ENCODE peak calls at places on chromosomes 11 and 22, in ten cellular contexts. One of them, this sample, is unnamed.
A peak's percentile ranks its signal among the peaks of the same experiment; 100 is the strongest.

GRCh38 chr11:33877029-33877428 is 14.8 kb downstream of the LMO2 start:
- DNase-seq in A549: no peak
- DNase-seq in dorsolateral prefrontal cortex: no peak
- DNase-seq in substantia nigra: no peak
- DNase-seq in PC-3: no peak
- DNase-seq in CD8-positive, alpha-beta memory T cell: no peak
- DNase-seq in SJCRH30: no peak
- DNase-seq in cardiac muscle cell: no peak
- DNase-seq in sigmoid colon: no peak
- DNase-seq in ovary: no peak
- DNase-seq in this sample: no peak

GRCh38 chr11:1533342-1533725 is 38.7 kb downstream of the DUSP8 start:
- DNase-seq in A549: no peak
- DNase-seq in PC-3: no peak
- DNase-seq in dorsolateral prefrontal cortex: no peak
- DNase-seq in cardiac muscle cell: no peak
- DNase-seq in ovary: no peak
- DNase-seq in substantia nigra: no peak
- DNase-seq in sigmoid colon: no peak
- DNase-seq in SJCRH30: no peak
- DNase-seq in CD8-positive, alpha-beta memory T cell: no peak
- DNase-seq in this sample: no peak

GRCh38 chr11:33867566-33867965 is 24.3 kb downstream of the LMO2 start:
- DNase-seq in ovary: no peak
- DNase-seq in SJCRH30: no peak
- DNase-seq in cardiac muscle cell: no peak
- DNase-seq in sigmoid colon: no peak
- DNase-seq in substantia nigra: no peak
- DNase-seq in PC-3: no peak
- DNase-seq in CD8-positive, alpha-beta memory T cell: no peak
- DNase-seq in dorsolateral prefrontal cortex: no peak
- DNase-seq in A549: no peak
- DNase-seq in this sample: no peak

GRCh38 chr11:15663778-15664218 is 549.1 kb downstream of the INSC start:
- DNase-seq in cardiac muscle cell: no peak
- DNase-seq in dorsolateral prefrontal cortex: no peak
- DNase-seq in sigmoid colon: no peak
- DNase-seq in PC-3: no peak
- DNase-seq in substantia nigra: no peak
- DNase-seq in ovary: no peak
- DNase-seq in A549: peak; percentile 19
- DNase-seq in CD8-positive, alpha-beta memory T cell: no peak
- DNase-seq in SJCRH30: no peak
- DNase-seq in this sample: no peak

GRCh38 chr11:8717876-8718753 is 35.5 kb downstream of the RPL27A start:
- DNase-seq in sigmoid colon: peak; percentile 92
- DNase-seq in substantia nigra: no peak
- DNase-seq in dorsolateral prefrontal cortex: peak; percentile 35
- DNase-seq in cardiac muscle cell: peak; percentile 93
- DNase-seq in SJCRH30: peak; percentile 28
- DNase-seq in PC-3: peak; percentile 73
- DNase-seq in A549: peak; percentile 56
- DNase-seq in CD8-positive, alpha-beta memory T cell: no peak
- DNase-seq in ovary: peak; percentile 65
- DNase-seq in this sample: no peak

GRCh38 chr22:21102659-21103267 is 57.0 kb downstream of the LRRC74B start:
- DNase-seq in dorsolateral prefrontal cortex: peak; percentile 68
- DNase-seq in ovary: peak; percentile 67
- DNase-seq in SJCRH30: peak; percentile 85
- DNase-seq in substantia nigra: no peak
- DNase-seq in PC-3: peak; percentile 59
- DNase-seq in A549: peak; percentile 82
- DNase-seq in CD8-positive, alpha-beta memory T cell: peak; percentile 72
- DNase-seq in cardiac muscle cell: peak; percentile 70
- DNase-seq in sigmoid colon: peak; percentile 76
- DNase-seq in this sample: peak; percentile 70

GRCh38 chr11:35549787-35550186 is 24.4 kb upstream of the PAMR1 start:
- DNase-seq in dorsolateral prefrontal cortex: no peak
- DNase-seq in cardiac muscle cell: peak; percentile 85
- DNase-seq in SJCRH30: peak; percentile 69
- DNase-seq in PC-3: peak; percentile 89
- DNase-seq in A549: peak; percentile 16
- DNase-seq in ovary: no peak
- DNase-seq in substantia nigra: no peak
- DNase-seq in CD8-positive, alpha-beta memory T cell: no peak
- DNase-seq in sigmoid colon: no peak
- DNase-seq in this sample: no peak

GRCh38 chr11:119671048-119671447 is 58.0 kb downstream of the NECTIN1 start:
- DNase-seq in sigmoid colon: peak; percentile 93
- DNase-seq in dorsolateral prefrontal cortex: peak; percentile 83
- DNase-seq in CD8-positive, alpha-beta memory T cell: no peak
- DNase-seq in SJCRH30: peak; percentile 95
- DNase-seq in A549: no peak
- DNase-seq in cardiac muscle cell: peak; percentile 97
- DNase-seq in PC-3: no peak
- DNase-seq in ovary: peak; percentile 93
- DNase-seq in substantia nigra: peak; percentile 51
- DNase-seq in this sample: no peak

GRCh38 chr11:82405392-82405791 is 328.3 kb downstream of the FAM181B start:
- DNase-seq in A549: no peak
- DNase-seq in ovary: no peak
- DNase-seq in PC-3: no peak
- DNase-seq in sigmoid colon: no peak
- DNase-seq in dorsolateral prefrontal cortex: no peak
- DNase-seq in cardiac muscle cell: no peak
- DNase-seq in substantia nigra: no peak
- DNase-seq in SJCRH30: no peak
- DNase-seq in CD8-positive, alpha-beta memory T cell: no peak
- DNase-seq in this sample: no peak

GRCh38 chr11:79087238-79087956 is 353.4 kb downstream of the TENM4 start:
- DNase-seq in substantia nigra: no peak
- DNase-seq in CD8-positive, alpha-beta memory T cell: no peak
- DNase-seq in PC-3: peak; percentile 69
- DNase-seq in SJCRH30: peak; percentile 61
- DNase-seq in dorsolateral prefrontal cortex: no peak
- DNase-seq in sigmoid colon: no peak
- DNase-seq in ovary: no peak
- DNase-seq in A549: peak; percentile 86
- DNase-seq in cardiac muscle cell: peak; percentile 92
- DNase-seq in this sample: no peak

GRCh38 chr11:66693356-66694055 is 15.8 kb upstream of the RBM4B start:
- DNase-seq in CD8-positive, alpha-beta memory T cell: peak; percentile 16
- DNase-seq in dorsolateral prefrontal cortex: no peak
- DNase-seq in substantia nigra: no peak
- DNase-seq in PC-3: no peak
- DNase-seq in SJCRH30: no peak
- DNase-seq in ovary: no peak
- DNase-seq in sigmoid colon: no peak
- DNase-seq in A549: no peak
- DNase-seq in cardiac muscle cell: no peak
- DNase-seq in this sample: no peak

GRCh38 chr22:23289851-23290724 is 109.8 kb downstream of the BCR start:
- DNase-seq in CD8-positive, alpha-beta memory T cell: peak; percentile 67
- DNase-seq in ovary: peak; percentile 53
- DNase-seq in A549: peak; percentile 25
- DNase-seq in sigmoid colon: peak; percentile 75
- DNase-seq in substantia nigra: no peak
- DNase-seq in cardiac muscle cell: peak; percentile 64
- DNase-seq in SJCRH30: peak; percentile 79
- DNase-seq in dorsolateral prefrontal cortex: peak; percentile 64
- DNase-seq in PC-3: peak; percentile 56
- DNase-seq in this sample: peak; percentile 47

GRCh38 chr11:126318642-126319373 is 14.9 kb downstream of the DCPS start:
- DNase-seq in substantia nigra: no peak
- DNase-seq in ovary: peak; percentile 52
- DNase-seq in A549: no peak
- DNase-seq in PC-3: peak; percentile 43
- DNase-seq in dorsolateral prefrontal cortex: no peak
- DNase-seq in CD8-positive, alpha-beta memory T cell: no peak
- DNase-seq in cardiac muscle cell: peak; percentile 86
- DNase-seq in sigmoid colon: peak; percentile 80
- DNase-seq in SJCRH30: peak; percentile 96
- DNase-seq in this sample: no peak

GRCh38 chr11:75603791-75604736 is 42.0 kb downstream of the SERPINH1 start:
- DNase-seq in substantia nigra: no peak
- DNase-seq in sigmoid colon: no peak
- DNase-seq in dorsolateral prefrontal cortex: no peak
- DNase-seq in A549: no peak
- DNase-seq in ovary: no peak
- DNase-seq in CD8-positive, alpha-beta memory T cell: no peak
- DNase-seq in cardiac muscle cell: peak; percentile 90
- DNase-seq in SJCRH30: no peak
- DNase-seq in PC-3: peak; percentile 98
- DNase-seq in this sample: no peak

GRCh38 chr22:44381761-44382454 is 69.2 kb upstream of the SHISAL1 start:
- DNase-seq in substantia nigra: no peak
- DNase-seq in SJCRH30: no peak
- DNase-seq in PC-3: no peak
- DNase-seq in ovary: no peak
- DNase-seq in dorsolateral prefrontal cortex: no peak
- DNase-seq in cardiac muscle cell: no peak
- DNase-seq in sigmoid colon: peak; percentile 38
- DNase-seq in A549: no peak
- DNase-seq in CD8-positive, alpha-beta memory T cell: peak; percentile 14
- DNase-seq in this sample: no peak

GRCh38 chr11:102592634-102593581 is 32.2 kb downstream of the MMP20 start:
- DNase-seq in cardiac muscle cell: peak; percentile 37
- DNase-seq in A549: peak; percentile 56
- DNase-seq in substantia nigra: no peak
- DNase-seq in ovary: no peak
- DNase-seq in sigmoid colon: no peak
- DNase-seq in dorsolateral prefrontal cortex: no peak
- DNase-seq in PC-3: peak; percentile 71
- DNase-seq in CD8-positive, alpha-beta memory T cell: no peak
- DNase-seq in SJCRH30: peak; percentile 26
- DNase-seq in this sample: no peak

GRCh38 chr22:48727454-48728058 is 1100.1 kb downstream of the BRD1 start:
- DNase-seq in sigmoid colon: no peak
- DNase-seq in cardiac muscle cell: no peak
- DNase-seq in substantia nigra: no peak
- DNase-seq in PC-3: no peak
- DNase-seq in ovary: no peak
- DNase-seq in A549: no peak
- DNase-seq in dorsolateral prefrontal cortex: no peak
- DNase-seq in SJCRH30: no peak
- DNase-seq in CD8-positive, alpha-beta memory T cell: no peak
- DNase-seq in this sample: no peak

GRCh38 chr11:123041185-123041584 is 20.8 kb downstream of the HSPA8 start:
- DNase-seq in substantia nigra: no peak
- DNase-seq in dorsolateral prefrontal cortex: no peak
- DNase-seq in SJCRH30: no peak
- DNase-seq in ovary: no peak
- DNase-seq in PC-3: no peak
- DNase-seq in CD8-positive, alpha-beta memory T cell: no peak
- DNase-seq in sigmoid colon: no peak
- DNase-seq in A549: no peak
- DNase-seq in cardiac muscle cell: no peak
- DNase-seq in this sample: no peak

DNA sequence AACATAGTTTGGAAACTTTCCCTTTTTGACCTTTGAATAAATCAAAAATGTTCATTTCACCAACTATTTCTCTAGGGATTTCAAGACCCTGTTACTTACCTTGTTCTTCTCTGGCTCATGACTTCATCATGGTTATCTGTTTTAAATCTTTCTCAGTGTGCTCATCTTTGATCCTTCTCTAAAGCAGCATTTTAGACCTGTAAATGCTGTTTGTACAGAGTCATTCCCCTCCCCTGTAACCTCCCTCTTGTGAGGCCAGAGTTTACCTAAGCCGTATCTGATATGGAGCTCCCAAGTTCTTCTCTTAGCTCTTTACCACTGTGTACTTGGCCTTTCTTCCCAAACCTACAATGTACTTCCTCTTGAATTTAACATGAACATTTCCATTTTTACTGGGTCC is 56.0 kb downstream of the ACER3 start:
- DNase-seq in SJCRH30: no peak
- DNase-seq in PC-3: no peak
- DNase-seq in ovary: no peak
- DNase-seq in cardiac muscle cell: no peak
- DNase-seq in dorsolateral prefrontal cortex: no peak
- DNase-seq in CD8-positive, alpha-beta memory T cell: no peak
- DNase-seq in substantia nigra: no peak
- DNase-seq in A549: no peak
- DNase-seq in sigmoid colon: no peak
- DNase-seq in this sample: no peak
- H3K27ac ChIP-seq in SJCRH30: no peak overlapping the region
- H3K27ac ChIP-seq in PC-3: no peak overlapping the region
- H3K27ac ChIP-seq in ovary: no peak overlapping the region
- H3K27ac ChIP-seq in cardiac muscle cell: no peak overlapping the region
- H3K27ac ChIP-seq in dorsolateral prefrontal cortex: no peak overlapping the region
- H3K27ac ChIP-seq in CD8-positive, alpha-beta memory T cell: no peak overlapping the region
- H3K27ac ChIP-seq in substantia nigra: no peak overlapping the region
- H3K27ac ChIP-seq in A549: no peak overlapping the region
- H3K27ac ChIP-seq in sigmoid colon: no peak overlapping the region
- H3K27ac ChIP-seq in this sample: no peak overlapping the region

GRCh38 chr22:39077513-39077840 is 402 bp downstream of the APOBEC3G start:
- DNase-seq in dorsolateral prefrontal cortex: no peak
- DNase-seq in cardiac muscle cell: peak; percentile 9
- DNase-seq in sigmoid colon: no peak
- DNase-seq in PC-3: no peak
- DNase-seq in ovary: no peak
- DNase-seq in SJCRH30: no peak
- DNase-seq in substantia nigra: no peak
- DNase-seq in A549: no peak
- DNase-seq in CD8-positive, alpha-beta memory T cell: no peak
- DNase-seq in this sample: no peak
- H3K27ac ChIP-seq in dorsolateral prefrontal cortex: peak overlapping the region; percentile 46
- H3K27ac ChIP-seq in cardiac muscle cell: peak overlapping the region; percentile 35
- H3K27ac ChIP-seq in sigmoid colon: peak overlapping the region; percentile 76
- H3K27ac ChIP-seq in PC-3: no peak overlapping the region
- H3K27ac ChIP-seq in ovary: peak overlapping the region; percentile 79
- H3K27ac ChIP-seq in SJCRH30: no peak overlapping the region
- H3K27ac ChIP-seq in substantia nigra: peak overlapping the region; percentile 72
- H3K27ac ChIP-seq in A549: no peak overlapping the region
- H3K27ac ChIP-seq in CD8-positive, alpha-beta memory T cell: peak overlapping the region; percentile 86
- H3K27ac ChIP-seq in this sample: peak overlapping the region; percentile 85

GRCh38 chr11:14022821-14023220 is 60.3 kb downstream of the SPON1 start:
- DNase-seq in cardiac muscle cell: no peak
- DNase-seq in CD8-positive, alpha-beta memory T cell: no peak
- DNase-seq in substantia nigra: no peak
- DNase-seq in A549: no peak
- DNase-seq in ovary: no peak
- DNase-seq in dorsolateral prefrontal cortex: no peak
- DNase-seq in PC-3: no peak
- DNase-seq in sigmoid colon: no peak
- DNase-seq in SJCRH30: no peak
- DNase-seq in this sample: no peak
- H3K27ac ChIP-seq in cardiac muscle cell: no peak overlapping the region
- H3K27ac ChIP-seq in CD8-positive, alpha-beta memory T cell: no peak overlapping the region
- H3K27ac ChIP-seq in substantia nigra: no peak overlapping the region
- H3K27ac ChIP-seq in A549: no peak overlapping the region
- H3K27ac ChIP-seq in ovary: no peak overlapping the region
- H3K27ac ChIP-seq in dorsolateral prefrontal cortex: no peak overlapping the region
- H3K27ac ChIP-seq in PC-3: no peak overlapping the region
- H3K27ac ChIP-seq in sigmoid colon: no peak overlapping the region
- H3K27ac ChIP-seq in SJCRH30: no peak overlapping the region
- H3K27ac ChIP-seq in this sample: no peak overlapping the region

DNA sequence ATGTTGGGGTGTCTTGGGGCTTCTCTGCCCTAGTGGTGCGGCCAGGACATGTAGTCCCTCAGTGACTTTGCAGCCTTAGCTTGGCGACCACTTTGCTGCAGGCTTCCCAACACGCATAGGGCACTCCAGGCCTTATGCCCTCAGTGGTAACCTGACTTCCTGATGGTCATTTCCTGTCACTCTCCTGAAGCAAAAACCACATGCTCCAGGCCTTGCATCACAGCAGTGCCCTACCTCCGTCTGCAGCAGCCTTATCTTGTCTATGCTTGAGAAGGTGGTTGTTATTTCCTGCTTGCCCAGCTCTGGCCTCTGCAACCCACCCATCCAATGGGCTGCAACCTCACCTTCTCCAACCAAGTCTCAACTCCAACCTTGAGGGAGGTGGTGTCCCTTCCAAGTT is 33.4 kb upstream of the PISD start:
- DNase-seq in sigmoid colon: no peak
- DNase-seq in CD8-positive, alpha-beta memory T cell: no peak
- DNase-seq in dorsolateral prefrontal cortex: no peak
- DNase-seq in PC-3: no peak
- DNase-seq in SJCRH30: no peak
- DNase-seq in substantia nigra: no peak
- DNase-seq in cardiac muscle cell: peak; percentile 19
- DNase-seq in A549: no peak
- DNase-seq in ovary: no peak
- DNase-seq in this sample: no peak
- H3K27ac ChIP-seq in sigmoid colon: no peak overlapping the region
- H3K27ac ChIP-seq in CD8-positive, alpha-beta memory T cell: no peak overlapping the region
- H3K27ac ChIP-seq in dorsolateral prefrontal cortex: no peak overlapping the region
- H3K27ac ChIP-seq in PC-3: no peak overlapping the region
- H3K27ac ChIP-seq in SJCRH30: no peak overlapping the region
- H3K27ac ChIP-seq in substantia nigra: no peak overlapping the region
- H3K27ac ChIP-seq in cardiac muscle cell: no peak overlapping the region
- H3K27ac ChIP-seq in A549: no peak overlapping the region
- H3K27ac ChIP-seq in ovary: no peak overlapping the region
- H3K27ac ChIP-seq in this sample: no peak overlapping the region